ENCODE peak calls at places on chromosomes 7 and 10, in ten cellular contexts. V is G401; A is fibroblast of the conjunctiva; Z is neural progenitor cell; O is endodermal cell; S is stimulated activated naive CD8-positive, alpha-beta T cell treated with anti-CD3 and anti-CD28 coated beads, Interleukin-15, Interleukin-2, amounts not matched to agents 100 U/mL and 50 U/mL, for 24 hours; D is astrocyte of the spinal cord; Q is NCI-H1417; U is stimulated activated naive B cell treated with anti-CD40 and anti-IgM and Interleukin-4, amounts not matched to agents 10 μg/mL and 1 μg/mL and 100 μg/mL, for 72 hours; M is NCI-H510A treated with DMSO at 0.1 percent for 48 hours. Y is an unnamed sample.

GRCh38 chr7:11742496-11742895 is 89.5 kb downstream of the THSD7A start:
- DNase-seq in A (no peak), U (no peak), D (peak), Q (peak), O (no peak), M (no peak), V (no peak), S (no peak), Z (no peak), Y (no peak)

GRCh38 chr7:22229148-22229547 is 127.8 kb downstream of the RAPGEF5 start:
- DNase-seq in U (no peak), A (no peak), Z (no peak), V (no peak), Q (no peak), M (no peak), S (no peak), D (no peak), O (no peak), Y (no peak)

GRCh38 chr7:91267558-91267955 is 3.3 kb downstream of the FZD1 start:
- DNase-seq in Q (no peak), O (peak), Z (no peak), V (peak), U (no peak), S (no peak), D (peak), M (no peak), A (no peak), Y (no peak)

GRCh38 chr10:100520811-100521210 is 1.1 kb upstream of the SEC31B start:
- DNase-seq in U (no peak), D (peak), V (no peak), M (no peak), O (no peak), A (no peak), Q (no peak), Z (no peak), S (no peak), Y (no peak)

GRCh38 chr10:122163182-122164027 is 107.7 kb upstream of the BTBD16 start:
- DNase-seq in Q (no peak), S (no peak), D (no peak), U (no peak), O (peak), V (peak), Z (peak), A (no peak), M (peak), Y (no peak)

GRCh38 chr7:64887756-64888508 is 15.1 kb upstream of the ZNF273 start:
- DNase-seq in U (peak), A (no peak), O (peak), V (peak), M (no peak), Z (peak), D (no peak), S (peak), Q (no peak), Y (peak)

GRCh38 chr10:29239569-29240472 is 49.0 kb upstream of the LYZL1 start:
- DNase-seq in M (peak), O (peak), U (no peak), V (peak), S (no peak), Q (no peak), Z (peak), D (no peak), A (no peak), Y (peak)

GRCh38 chr7:14020339-14020900 is 31.0 kb upstream of the ETV1 start:
- DNase-seq in S (no peak), D (peak), A (no peak), M (no peak), Q (no peak), Z (no peak), V (no peak), O (no peak), U (no peak), Y (no peak)

GRCh38 chr7:44638611-44639557 is 32.5 kb downstream of the OGDH start:
- DNase-seq in A (peak), V (no peak), O (peak), D (peak), S (peak), Z (no peak), U (peak), Q (no peak), M (no peak), Y (peak)

GRCh38 chr10:111379521-111379920 is 302.7 kb downstream of the ADRA2A start:
- DNase-seq in A (no peak), D (no peak), V (no peak), Z (no peak), U (no peak), M (no peak), S (no peak), Q (no peak), O (no peak), Y (no peak)

GRCh38 chr10:119737827-119738226 is 12.0 kb downstream of the INPP5F start:
- DNase-seq in D (peak), U (no peak), Z (peak), V (no peak), Q (no peak), O (peak), A (peak), M (no peak), S (no peak), Y (no peak)

GRCh38 chr7:105224884-105225651 is 163.7 kb downstream of the SRPK2 start:
- DNase-seq in A (peak), M (peak), D (peak), Z (no peak), O (no peak), U (no peak), Q (no peak), S (no peak), V (no peak), Y (no peak)

GRCh38 chr7:80895056-80895455 is 23.8 kb downstream of the SEMA3C start:
- DNase-seq in A (no peak), D (peak), V (no peak), O (no peak), U (no peak), M (no peak), Z (no peak), S (no peak), Q (no peak), Y (no peak)